ENCODE peak calls at places on chromosomes 6 and 20, in four cellular contexts. R is mesendoderm, P is H9, J is H1. H is an unnamed sample.

GRCh38 chr6:56226946-56227879 is 20.2 kb downstream of the COL21A1 start:
- DNase-seq in P (no peak), J (no peak), R (no peak), H (peak)

GRCh38 chr6:7215140-7215539 is 97.9 kb downstream of the SSR1 start:
- DNase-seq in P (no peak), R (no peak), J (no peak), H (peak)

GRCh38 chr6:72651191-72651590 is 29.3 kb downstream of the KCNQ5 start:
- DNase-seq in R (no peak), P (no peak), J (no peak), H (no peak)

GRCh38 chr6:155351273-155352129 is 37.2 kb upstream of the TFB1M start:
- DNase-seq in P (no peak), R (no peak), J (no peak), H (no peak)

GRCh38 chr6:167153523-167153959 is 4.2 kb downstream of the GPR31 start:
- DNase-seq in J (no peak), P (no peak), R (no peak), H (peak)

GRCh38 chr20:40688129-40689099 is 622 bp downstream of the MAFB start:
- DNase-seq in P (peak), R (no peak), J (no peak), H (peak)

GRCh38 chr6:47970826-47971225 is 140.2 kb downstream of the PTCHD4 start:
- DNase-seq in P (no peak), R (no peak), J (no peak), H (no peak)

GRCh38 chr6:23890543-23891227 is 235.3 kb upstream of the NRSN1 start:
- DNase-seq in J (no peak), R (no peak), P (no peak), H (no peak)

GRCh38 chr20:33277471-33278441 is 5.3 kb upstream of the BPIFB1 start:
- DNase-seq in R (peak), J (no peak), P (no peak), H (no peak)

GRCh38 chr20:35523298-35523888 is 6.1 kb downstream of the C20orf173 start:
- DNase-seq in J (no peak), R (peak), P (peak), H (no peak)

GRCh38 chr6:121559611-121560269 is 124.3 kb downstream of the GJA1 start:
- DNase-seq in R (no peak), J (no peak), P (no peak), H (no peak)

GRCh38 chr6:158905277-158905676 is 86.1 kb upstream of the EZR start:
- DNase-seq in J (no peak), R (no peak), P (no peak), H (peak)

GRCh38 chr6:146289816-146290588 is 253.6 kb upstream of the RAB32 start:
- DNase-seq in P (no peak), J (no peak), R (no peak), H (peak)

GRCh38 chr20:10524034-10524476 is 89.0 kb downstream of the SLX4IP start:
- DNase-seq in R (peak), P (peak), J (no peak), H (peak)

GRCh38 chr6:139126255-139126654 is 8.6 kb upstream of the HECA start:
- DNase-seq in J (no peak), P (no peak), R (no peak), H (peak)

GRCh38 chr20:12395404-12396159 is 477.9 kb downstream of the BTBD3 start:
- DNase-seq in J (no peak), P (no peak), R (peak), H (no peak)

GRCh38 chr6:63904844-63905243 is 269.2 kb downstream of the PHF3 start:
- DNase-seq in P (no peak), J (no peak), R (no peak), H (peak)

GRCh38 chr6:56387621-56388413 is 140.4 kb upstream of the COL21A1 start:
- DNase-seq in J (no peak), P (no peak), R (peak), H (no peak)

DNA sequence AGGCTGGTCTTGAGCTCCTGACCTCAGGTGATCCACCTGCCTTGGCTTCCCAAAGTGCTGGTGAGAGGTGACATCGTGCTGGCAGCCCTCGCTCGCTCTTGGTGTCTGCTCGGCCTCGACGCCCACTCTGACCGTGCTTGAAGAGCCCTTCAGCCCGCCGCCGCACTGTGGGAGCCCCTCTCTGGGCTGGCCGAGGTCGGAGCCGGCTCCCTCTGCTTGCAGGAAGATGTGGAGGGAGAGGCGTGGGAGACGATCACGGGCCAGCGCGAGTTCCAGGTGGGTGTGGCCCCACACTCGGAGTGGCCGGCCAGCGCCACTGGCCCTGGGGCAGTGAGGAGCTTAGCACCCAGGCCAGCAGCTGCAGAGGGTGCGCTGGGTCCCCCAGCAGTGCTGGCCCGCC is 48.1 kb downstream of the ZBTB9 start:
- DNase-seq in J (no peak), R (no peak), P (no peak), H (no peak)
- H3K56ac ChIP-seq in J (no peak), R (no peak), P (no peak), H (no peak)

DNA sequence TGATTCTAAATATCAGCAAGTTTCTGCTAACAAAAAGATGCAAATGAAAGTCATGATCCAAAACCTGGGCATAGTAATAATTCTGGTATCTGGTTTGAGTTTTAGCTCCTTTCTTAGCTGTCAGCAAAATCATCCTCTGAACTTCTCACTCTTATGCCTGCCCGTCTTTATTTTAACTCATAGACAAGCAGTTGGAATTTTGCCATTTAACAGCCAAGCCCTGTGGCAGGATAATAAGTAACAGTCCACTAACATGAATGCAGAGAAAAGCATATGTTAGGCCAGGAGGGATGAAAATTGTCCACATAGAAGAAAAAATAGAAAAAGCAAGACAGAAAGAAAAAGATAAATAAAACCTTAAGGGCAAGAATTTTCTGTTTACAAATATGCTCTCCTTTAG is 170.0 kb upstream of the LAMA2 start:
- DNase-seq in J (no peak), R (no peak), P (no peak), H (no peak)
- H3K56ac ChIP-seq in J (no peak), R (no peak), P (no peak), H (no peak)

GRCh38 chr20:2128542-2128941 is 26.9 kb downstream of the STK35 start:
- DNase-seq in P (no peak), R (no peak), J (no peak), H (no peak)
- H3K56ac ChIP-seq in P (no peak), R (no peak), J (no peak), H (no peak)

DNA sequence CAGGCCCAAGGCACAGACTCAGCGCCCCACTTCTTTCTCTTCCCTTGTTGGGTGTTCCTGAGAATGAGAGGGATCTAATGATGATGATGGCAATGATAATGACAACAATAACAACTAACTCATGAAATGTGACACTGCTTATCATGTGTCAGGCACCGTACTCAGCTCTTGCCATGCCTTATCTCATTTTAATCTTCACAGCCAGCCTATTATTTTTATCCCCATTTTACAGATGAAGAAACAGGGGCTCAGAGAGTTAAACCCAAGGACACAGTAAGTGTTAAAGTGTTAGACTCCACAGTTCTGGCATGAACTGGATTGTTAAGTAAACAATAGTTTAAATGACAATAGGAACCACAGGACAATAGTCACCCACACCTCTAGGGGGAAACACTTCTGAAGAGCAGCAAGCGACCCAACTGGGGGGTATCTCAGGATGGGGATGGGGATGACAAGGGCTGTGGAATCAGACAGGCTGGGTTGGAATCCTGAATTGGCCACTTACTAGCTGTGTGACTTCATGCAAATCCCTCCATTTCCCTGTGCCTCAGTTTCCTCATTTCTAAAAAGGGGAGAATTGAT is 12.5 kb downstream of the RSPH9 start:
- DNase-seq in J (no peak), P (no peak), R (no peak), H (no peak)
- H3K56ac ChIP-seq in J (no peak), P (no peak), R (no peak), H (no peak)

DNA sequence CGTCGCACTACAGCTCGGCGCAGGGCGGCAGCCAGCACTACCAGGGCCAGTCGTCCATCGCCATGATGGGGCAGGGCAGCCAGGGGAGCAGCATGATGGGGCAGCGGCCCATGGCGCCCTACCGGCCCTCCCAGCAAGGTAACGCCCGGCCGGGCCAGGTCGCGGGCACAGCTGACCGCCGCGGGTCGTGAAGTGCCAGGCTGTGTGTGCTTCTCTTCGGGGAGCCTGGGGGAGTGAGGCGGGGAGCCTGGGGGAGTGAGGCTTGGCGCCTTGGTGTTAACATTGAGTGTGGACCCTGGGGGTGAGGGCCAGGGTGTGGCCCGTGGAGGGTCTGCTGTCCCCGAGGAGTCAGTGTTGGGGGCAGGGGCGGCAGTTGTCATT is 19.4 kb upstream of the MTG2 start:
- DNase-seq in R (no peak), P (no peak), J (no peak), H (no peak)
- H3K56ac ChIP-seq in R (no peak), P (no peak), J (no peak), H (no peak)

GRCh38 chr6:75236630-75237029 is 7.0 kb downstream of the COX7A2 start:
- DNase-seq in R (no peak), P (no peak), J (no peak), H (no peak)
- H3K56ac ChIP-seq in R (no peak), P (no peak), J (no peak), H (no peak)

DNA sequence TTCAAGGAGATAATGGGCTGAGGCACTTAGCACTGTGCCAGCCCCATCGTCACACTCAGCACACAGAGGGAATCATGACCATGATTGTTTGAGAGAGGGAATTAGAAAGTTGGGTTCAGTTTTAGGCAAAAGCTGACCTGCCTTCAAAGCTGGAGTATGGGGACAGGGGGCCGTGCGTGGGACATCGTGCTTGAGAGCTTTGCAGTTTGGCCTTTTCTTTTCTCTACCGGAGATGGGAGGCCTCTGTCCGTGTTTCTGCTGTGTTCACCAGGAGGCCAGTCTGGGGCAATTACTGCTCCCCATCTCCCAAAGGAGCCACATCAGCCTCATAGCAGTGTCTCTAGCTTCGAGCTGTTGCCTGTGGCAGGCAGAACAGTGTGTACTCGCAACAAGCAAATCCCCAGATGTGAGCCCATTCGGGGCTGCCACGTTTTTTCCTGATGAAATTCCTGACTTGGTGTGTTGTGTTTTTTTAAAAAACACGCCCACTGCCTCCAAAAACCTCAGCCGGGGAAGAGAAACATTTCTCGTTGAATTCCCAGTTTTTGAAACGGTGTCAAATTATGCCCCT is 20.2 kb downstream of the EYA2 start:
- DNase-seq in J (no peak), P (no peak), R (no peak), H (peak)
- H3K56ac ChIP-seq in J (no peak), P (no peak), R (no peak), H (no peak)

GRCh38 chr6:127341471-127342202 is 1.8 kb downstream of the ECHDC1 start:
- DNase-seq in P (no peak), J (no peak), R (no peak), H (no peak)

GRCh38 chr6:127340171-127340570 is 3.2 kb downstream of the ECHDC1 start:
- DNase-seq in J (no peak), R (no peak), P (no peak), H (no peak)

GRCh38 chr6:127342946-127343752 is at the start of gene ECHDC1:
- DNase-seq in R (peak), J (no peak), P (peak), H (peak)

GRCh38 chr6:127342296-127342945 is 988 bp downstream of the ECHDC1 start:
- DNase-seq in R (peak), J (no peak), P (peak), H (peak)

DNA sequence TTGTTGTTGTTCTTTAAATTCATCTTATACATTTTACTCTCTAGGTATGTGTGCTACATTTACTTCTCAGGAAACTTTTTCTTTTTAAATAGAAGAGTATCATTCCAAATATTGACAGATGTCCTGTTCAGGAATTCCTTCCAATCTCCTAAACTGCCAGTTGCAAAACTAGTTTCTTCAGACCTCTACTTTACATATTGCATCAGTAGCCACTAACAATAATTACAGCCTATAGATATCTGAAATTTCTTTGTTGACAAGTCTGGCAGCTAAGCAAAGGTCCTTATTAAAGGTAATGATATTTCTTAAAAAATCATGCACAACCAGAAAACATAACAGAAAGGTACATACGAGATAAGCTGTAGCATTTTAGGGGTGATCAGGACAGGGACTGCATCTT is 4.5 kb downstream of the ECHDC1 start:
- DNase-seq in R (no peak), J (no peak), P (no peak), H (no peak)
- H3K56ac ChIP-seq in R (no peak), J (no peak), P (no peak), H (no peak)

GRCh38 chr20:4957187-4957586 is 44.1 kb downstream of the SLC23A2 start:
- DNase-seq in R (no peak), P (no peak), J (no peak), H (no peak)
- H3K56ac ChIP-seq in R (no peak), P (no peak), J (no peak), H (no peak)

GRCh38 chr6:3406362-3406809 is 50.5 kb downstream of the SLC22A23 start:
- DNase-seq in P (no peak), R (no peak), J (no peak), H (no peak)

GRCh38 chr6:3405679-3406078 is 51.2 kb downstream of the SLC22A23 start:
- DNase-seq in R (no peak), J (no peak), P (no peak), H (peak)

GRCh38 chr6:3402310-3403243 is 54.3 kb downstream of the SLC22A23 start:
- DNase-seq in J (no peak), P (no peak), R (no peak), H (no peak)

GRCh38 chr6:3405182-3405518 is 51.7 kb downstream of the SLC22A23 start:
- DNase-seq in J (no peak), R (no peak), P (no peak), H (no peak)

DNA sequence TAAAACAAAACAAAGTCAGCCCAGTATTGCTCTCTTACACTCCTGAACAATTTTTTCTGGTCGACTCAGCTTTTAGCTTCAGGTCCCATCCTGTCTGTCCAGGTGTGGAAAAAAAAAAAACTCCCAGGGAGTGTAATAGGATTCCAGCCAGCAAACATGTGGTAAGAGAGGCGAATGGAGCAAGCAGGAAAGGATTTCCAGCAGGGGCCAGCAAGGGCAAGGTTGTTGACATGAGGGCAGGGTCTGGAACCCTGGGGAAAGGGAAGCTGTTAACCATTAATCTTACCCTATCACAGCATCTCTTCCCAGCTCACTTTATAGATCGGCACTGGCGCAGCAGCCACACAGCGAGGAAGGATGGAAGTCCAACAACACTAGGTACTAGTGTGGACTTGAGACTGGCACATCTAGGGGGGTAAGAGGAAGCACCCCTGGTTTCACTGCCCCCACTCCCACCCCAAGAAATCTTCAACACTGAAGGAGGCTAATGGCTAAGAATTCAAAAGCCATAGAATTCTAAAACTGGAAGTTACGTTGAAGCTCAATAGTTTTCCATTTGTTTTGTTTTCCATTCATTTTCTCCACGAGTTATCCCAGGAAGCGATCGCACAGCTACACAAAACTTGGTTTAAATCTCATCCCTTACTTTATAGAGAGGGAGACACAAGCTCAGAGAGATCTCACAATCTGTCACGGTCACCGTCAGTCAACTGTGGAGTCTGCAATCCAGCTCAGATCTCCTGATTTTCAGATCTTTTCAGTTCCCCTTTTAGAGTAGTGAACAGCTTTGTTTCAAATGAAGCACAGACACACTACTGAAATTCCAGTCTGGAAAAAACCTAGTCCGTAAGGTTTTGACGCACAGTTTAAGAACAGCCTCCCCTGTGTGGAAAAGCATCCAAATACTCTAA is 53.4 kb downstream of the SLC22A23 start:
- DNase-seq in P (peak), R (peak), J (no peak), H (no peak)
- H3K56ac ChIP-seq in P (no peak), R (no peak), J (no peak), H (no peak)